ENCODE peak calls at places on chromosomes 7 and 10, in ten cellular contexts. H, G, K, N, L, Y, F, I, U and S are unnamed samples.

GRCh38 chr10:49610015-49610734 is at the start of gene SLC18A3:
- DNase-seq in H (no peak), G (no peak), K (no peak), N (no peak), L (no peak), Y (no peak), F (no peak), I (no peak), U (no peak), S (no peak)

GRCh38 chr7:106067678-106068077 is 44.4 kb downstream of the SYPL1 start:
- DNase-seq in H (no peak), G (no peak), K (no peak), N (no peak), L (no peak), Y (no peak), F (no peak), I (no peak), U (no peak), S (no peak)

GRCh38 chr7:8260871-8261707 is 878 bp downstream of the ICA1 start:
- DNase-seq in H (peak), G (no peak), K (no peak), N (no peak), L (no peak), Y (peak), F (no peak), I (peak), U (peak), S (no peak)

GRCh38 chr10:62010366-62010765 is 108.9 kb downstream of the ARID5B start:
- DNase-seq in H (no peak), G (no peak), K (no peak), N (no peak), L (no peak), Y (no peak), F (no peak), I (peak), U (no peak), S (no peak)

GRCh38 chr7:90749774-90750173 is 153.7 kb downstream of the CDK14 start:
- DNase-seq in H (no peak), G (no peak), K (no peak), N (no peak), L (no peak), Y (no peak), F (no peak), I (peak), U (no peak), S (peak)

GRCh38 chr10:79089579-79090110 is 20.9 kb downstream of the ZMIZ1 start:
- DNase-seq in H (no peak), G (no peak), K (no peak), N (no peak), L (no peak), Y (no peak), F (no peak), I (no peak), U (no peak), S (no peak)

GRCh38 chr7:132450188-132450587 is 126.1 kb downstream of the PLXNA4 start:
- DNase-seq in H (no peak), G (no peak), K (no peak), N (no peak), L (no peak), Y (no peak), F (no peak), I (no peak), U (no peak), S (no peak)

GRCh38 chr7:54242776-54243175 is 299.4 kb upstream of the VSTM2A start:
- DNase-seq in H (no peak), G (no peak), K (no peak), N (no peak), L (no peak), Y (no peak), F (no peak), I (no peak), U (no peak), S (no peak)

GRCh38 chr10:43188702-43189101 is 50.5 kb downstream of the CSGALNACT2 start:
- DNase-seq in H (no peak), G (no peak), K (no peak), N (no peak), L (no peak), Y (no peak), F (no peak), I (peak), U (no peak), S (peak)